ENCODE peak calls at places on chromosomes 5 and 9, in nine cellular contexts. U is colonic mucosa, S is foreskin fibroblast, Z is glutamatergic neuron, F is lower lobe of right lung, B is kidney, A is AG10803, P is MCF 10A, L is GM12878. C is an unnamed sample.

GRCh38 chr5:170475269-170476000 is 28.4 kb upstream of the KCNIP1 start:
- DNase-seq in U (no peak), S (no peak), Z (no peak), F (no peak), B (no peak), A (no peak), P (no peak), L (no peak), C (peak; percentile 35)

GRCh38 chr9:126514037-126514821 is 99.5 kb upstream of the LMX1B start:
- DNase-seq in U (peak; percentile 70), S (peak; percentile 79), Z (peak; percentile 83), F (peak; percentile 79), B (peak; percentile 82), A (peak; percentile 24), P (no peak), L (no peak), C (no peak)

GRCh38 chr9:121921444-121921843 is 171.7 kb downstream of the TTLL11 start:
- DNase-seq in U (no peak), S (no peak), Z (no peak), F (no peak), B (no peak), A (no peak), P (peak; percentile 9), L (no peak), C (no peak)

GRCh38 chr9:114172981-114173833 is 17.9 kb downstream of the COL27A1 start:
- DNase-seq in U (no peak), S (peak; percentile 81), Z (no peak), F (no peak), B (peak; percentile 94), A (peak; percentile 87), P (no peak), L (no peak), C (peak; percentile 38)

GRCh38 chr9:72615931-72616330 is 94.5 kb downstream of the TMC1 start:
- DNase-seq in U (no peak), S (peak; percentile 52), Z (no peak), F (no peak), B (no peak), A (no peak), P (no peak), L (no peak), C (no peak)

GRCh38 chr5:54876-55569 is 36.9 kb upstream of the PLEKHG4B start:
- DNase-seq in U (no peak), S (no peak), Z (no peak), F (no peak), B (no peak), A (no peak), P (no peak), L (no peak), C (no peak)

GRCh38 chr5:76851713-76852369 is 2.0 kb downstream of the S100Z start:
- DNase-seq in U (no peak), S (no peak), Z (no peak), F (no peak), B (no peak), A (no peak), P (no peak), L (no peak), C (no peak)

GRCh38 chr5:154401931-154402330 is 43.9 kb upstream of the SAP30L start:
- DNase-seq in U (no peak), S (no peak), Z (no peak), F (no peak), B (no peak), A (no peak), P (no peak), L (no peak), C (no peak)

GRCh38 chr5:131505237-131505908 is 129.7 kb downstream of the RAPGEF6 start:
- DNase-seq in U (no peak), S (peak; percentile 28), Z (no peak), F (no peak), B (no peak), A (no peak), P (no peak), L (no peak), C (peak; percentile 7)

DNA sequence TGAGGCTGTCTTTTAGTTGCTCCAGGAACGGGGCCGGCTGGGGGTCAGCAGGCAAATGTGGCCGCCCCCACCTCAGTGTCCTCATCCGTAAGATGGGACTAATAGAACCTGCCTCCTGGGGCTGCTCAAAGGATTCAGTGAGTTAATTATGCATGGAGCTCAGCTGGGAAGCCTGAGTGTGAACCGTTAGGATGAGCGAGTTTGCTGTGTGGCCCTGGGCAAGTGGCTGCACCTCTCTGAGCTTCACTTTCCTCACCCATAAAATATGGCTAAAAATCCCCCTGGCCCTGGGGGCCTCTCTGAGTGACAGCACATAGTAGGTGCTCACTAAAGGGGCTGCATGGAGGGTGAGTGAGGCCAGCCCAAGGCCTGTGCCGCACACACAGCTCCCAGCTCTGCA is 17.9 kb downstream of the ASS1 start:
- DNase-seq in U (no peak), S (no peak), Z (no peak), F (no peak), B (no peak), A (no peak), P (no peak), L (no peak), C (no peak)
- TF ChIP-seq CTCF in U (no peak), S (no peak), Z (no peak), F (no peak), B (no peak), A (no peak), P (no peak), L (no peak), C (no peak)

DNA sequence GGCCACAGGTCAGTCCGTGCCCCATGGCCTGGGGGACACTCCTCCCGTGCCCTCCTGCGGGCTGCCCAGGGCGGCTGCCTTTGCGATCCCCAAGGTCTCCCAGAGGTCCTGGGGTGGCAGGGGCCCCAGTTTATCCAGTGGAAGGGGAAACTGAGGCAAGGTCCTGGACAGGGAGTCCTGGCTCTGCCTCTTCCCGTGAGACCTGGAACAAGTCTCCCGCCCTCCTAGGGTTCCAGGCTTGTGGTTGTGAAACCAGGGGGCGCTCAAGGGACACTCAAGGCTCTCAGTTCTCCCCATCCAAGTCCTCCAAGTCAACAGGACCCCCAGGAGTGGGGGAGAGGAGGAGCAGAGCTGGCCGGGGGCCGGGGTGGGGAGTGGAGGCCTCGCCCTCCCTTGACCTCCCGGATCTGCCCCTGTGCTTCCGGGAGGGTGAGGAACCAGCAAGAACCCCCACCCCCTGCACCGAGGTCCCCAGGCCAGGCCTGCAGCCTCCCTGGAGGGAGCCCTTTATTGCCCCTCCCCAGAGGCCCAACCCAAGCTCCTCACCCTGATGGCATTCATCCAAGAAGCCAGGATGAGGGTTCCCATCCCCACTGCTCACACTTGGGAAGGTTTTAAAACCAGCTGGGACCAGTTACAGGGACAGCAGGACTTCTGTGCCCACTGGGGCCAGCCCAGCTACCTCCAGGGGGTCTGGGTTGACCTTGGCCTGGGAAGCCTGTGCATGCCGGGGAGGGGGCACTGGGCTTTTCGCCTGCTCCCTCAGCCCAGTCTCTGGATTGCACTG is 24.7 kb upstream of the TMEM250 start:
- DNase-seq in U (no peak), S (peak; percentile 35), Z (peak; percentile 65), F (no peak), B (no peak), A (no peak), P (peak; percentile 45), L (no peak), C (no peak)
- TF ChIP-seq CTCF in U (no peak), S (peak; percentile 23), Z (peak; percentile 57), F (peak; percentile 29), B (peak; percentile 16), A (peak; percentile 25), P (no peak), L (peak; percentile 29), C (peak; percentile 50)

GRCh38 chr9:91073811-91074771 is 272.5 kb downstream of the SYK start:
- DNase-seq in U (no peak), S (no peak), Z (no peak), F (no peak), B (no peak), A (no peak), P (no peak), L (no peak), C (no peak)

GRCh38 chr9:91077624-91078023 is 276.0 kb downstream of the SYK start:
- DNase-seq in U (no peak), S (no peak), Z (no peak), F (no peak), B (no peak), A (no peak), P (no peak), L (no peak), C (no peak)

GRCh38 chr9:91074866-91075265 is 273.2 kb downstream of the SYK start:
- DNase-seq in U (no peak), S (no peak), Z (no peak), F (no peak), B (no peak), A (no peak), P (no peak), L (no peak), C (peak; percentile 68)

GRCh38 chr9:91073049-91073810 is 271.6 kb downstream of the SYK start:
- DNase-seq in U (no peak), S (no peak), Z (no peak), F (peak; percentile 68), B (no peak), A (no peak), P (no peak), L (no peak), C (no peak)

GRCh38 chr9:91075279-91075678 is 273.7 kb downstream of the SYK start:
- DNase-seq in U (no peak), S (no peak), Z (no peak), F (no peak), B (no peak), A (no peak), P (no peak), L (no peak), C (peak; percentile 24)
- TF ChIP-seq CTCF in U (no peak), S (no peak), Z (no peak), F (no peak), B (no peak), A (no peak), P (no peak), L (no peak), C (no peak)

GRCh38 chr9:98488578-98489312 is 220.0 kb downstream of the GABBR2 start:
- DNase-seq in U (no peak), S (peak; percentile 94), Z (no peak), F (no peak), B (no peak), A (peak; percentile 97), P (peak; percentile 45), L (no peak), C (peak; percentile 95)
- TF ChIP-seq CTCF in U (no peak), S (no peak), Z (no peak), F (no peak), B (no peak), A (no peak), P (no peak), L (no peak), C (no peak)

DNA sequence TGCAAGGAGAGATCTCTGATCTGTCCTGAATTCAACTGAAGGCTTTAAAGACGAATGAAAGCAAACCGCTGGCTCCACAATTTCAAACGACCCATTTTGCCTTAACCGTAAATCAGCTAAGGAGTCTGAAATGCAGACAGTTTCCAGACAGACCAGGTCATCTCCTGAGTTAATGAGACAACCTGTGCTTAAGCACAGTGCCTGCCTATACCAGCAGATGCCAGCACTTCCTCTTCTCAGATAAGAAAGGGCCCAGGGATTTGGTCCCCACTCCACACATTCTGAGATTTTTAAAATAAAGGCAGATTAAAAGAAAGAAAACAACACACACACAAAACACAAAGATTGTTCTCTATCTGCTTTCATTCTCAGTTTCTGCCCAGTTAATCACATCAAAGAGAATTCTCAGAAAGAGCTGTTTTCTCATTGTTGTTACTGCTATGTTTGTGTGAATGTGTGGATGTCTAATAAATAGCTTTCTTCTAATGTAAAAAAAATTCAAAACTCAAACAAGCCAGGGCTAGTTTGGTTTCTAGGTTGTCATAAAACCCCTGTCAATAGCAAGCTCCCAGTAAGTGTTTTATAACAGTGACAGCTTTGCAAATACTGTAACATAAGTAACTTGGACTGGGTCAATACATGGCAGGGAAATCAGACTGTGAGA is 157.7 kb upstream of the SLC24A2 start:
- DNase-seq in U (no peak), S (peak; percentile 85), Z (no peak), F (no peak), B (no peak), A (peak; percentile 15), P (peak; percentile 11), L (no peak), C (peak; percentile 49)
- TF ChIP-seq CTCF in U (no peak), S (peak; percentile 41), Z (peak; percentile 13), F (no peak), B (peak; percentile 18), A (peak; percentile 38), P (peak; percentile 28), L (peak; percentile 51), C (peak; percentile 66)

C was measured in astrocyte of the spinal cord.